ENCODE peak calls at places on chromosomes 2 and 18, in nine cellular contexts. W is tibial artery, C is ascending aorta, F is tibial nerve, V is psoas muscle, A is NB4, U is heart left ventricle, I is foreskin fibroblast, D is WERI-Rb-1. Y is an unnamed sample.

GRCh38 chr2:55159037-55159651 is 72.9 kb downstream of the CLHC1 start:
- DNase-seq in D (no peak), V (peak), I (no peak), F (no peak), C (peak), A (no peak), W (peak), U (peak), Y (no peak)

GRCh38 chr18:36067118-36067957 is at the start of gene RPRD1A:
- DNase-seq in W (peak), V (peak), U (peak), A (peak), I (peak), D (peak), F (peak), C (peak), Y (peak)

GRCh38 chr2:202545931-202546330 is 88.8 kb upstream of the FAM117B start:
- DNase-seq in F (no peak), U (no peak), A (no peak), D (no peak), I (no peak), C (no peak), V (no peak), W (no peak), Y (no peak)

GRCh38 chr2:239724194-239724849 is 300.8 kb downstream of the NDUFA10 start:
- DNase-seq in I (no peak), A (no peak), V (no peak), U (peak), F (no peak), W (no peak), D (no peak), C (peak), Y (no peak)

GRCh38 chr2:201923436-201923975 is 110.1 kb upstream of the FZD7 start:
- DNase-seq in F (no peak), A (no peak), W (no peak), U (no peak), D (no peak), I (no peak), C (no peak), V (no peak), Y (no peak)

GRCh38 chr2:212977149-212977548 is 174.3 kb downstream of the IKZF2 start:
- DNase-seq in U (no peak), I (no peak), W (no peak), C (no peak), F (no peak), V (no peak), A (no peak), D (no peak), Y (no peak)

GRCh38 chr2:172207916-172208315 is 105.2 kb upstream of the DLX2 start:
- DNase-seq in I (no peak), W (no peak), C (no peak), V (no peak), D (no peak), U (no peak), F (no peak), A (no peak), Y (no peak)

GRCh38 chr2:215727507-215728503 is 285.5 kb downstream of the MREG start:
- DNase-seq in F (no peak), V (no peak), A (no peak), D (no peak), U (no peak), W (no peak), I (peak), C (no peak), Y (no peak)

GRCh38 chr2:67260348-67261277 is 136.5 kb upstream of the ETAA1 start:
- DNase-seq in C (peak), D (no peak), A (no peak), F (peak), W (peak), U (peak), V (peak), I (peak), Y (no peak)

GRCh38 chr2:150507071-150507470 is 19.6 kb upstream of the RND3 start:
- DNase-seq in V (no peak), U (no peak), W (no peak), A (no peak), D (no peak), C (no peak), F (no peak), I (no peak), Y (no peak)

GRCh38 chr2:196657332-196657731 is 17.8 kb downstream of the CCDC150 start:
- DNase-seq in V (no peak), C (no peak), A (no peak), I (no peak), W (no peak), F (no peak), D (no peak), U (no peak), Y (no peak)

GRCh38 chr2:28665041-28665704 is 86.5 kb upstream of the PPP1CB start:
- DNase-seq in A (no peak), W (peak), F (no peak), V (peak), C (peak), U (peak), D (no peak), I (peak), Y (no peak)

GRCh38 chr2:164060031-164060430 is 324.2 kb upstream of the FIGN start:
- DNase-seq in F (no peak), V (no peak), U (no peak), D (no peak), I (no peak), C (no peak), A (no peak), W (no peak), Y (no peak)

GRCh38 chr2:240856151-240856980 is 12.3 kb upstream of the AGXT start:
- DNase-seq in D (peak), I (no peak), A (peak), C (no peak), W (no peak), U (no peak), V (no peak), F (no peak), Y (no peak)

GRCh38 chr18:23949863-23950262 is 64.7 kb upstream of the TTC39C start:
- DNase-seq in A (no peak), C (no peak), D (no peak), I (no peak), W (no peak), F (no peak), U (no peak), V (no peak), Y (no peak)

GRCh38 chr18:68494802-68495560 is 219.9 kb downstream of the TMX3 start:
- DNase-seq in W (no peak), F (no peak), I (peak), V (no peak), U (no peak), C (no peak), D (no peak), A (no peak), Y (no peak)

GRCh38 chr2:30862054-30862651 is 54.9 kb upstream of the CAPN13 start:
- DNase-seq in W (peak), D (peak), U (peak), V (no peak), F (peak), A (peak), I (peak), C (no peak), Y (no peak)

GRCh38 chr2:236976271-236977120 is 109.2 kb upstream of the COPS8 start:
- DNase-seq in C (peak), V (no peak), I (no peak), D (no peak), F (no peak), A (no peak), U (no peak), W (no peak), Y (no peak)

GRCh38 chr2:53234548-53234903 is 533.1 kb upstream of the CHAC2 start:
- DNase-seq in A (no peak), F (no peak), D (no peak), U (no peak), I (no peak), V (no peak), W (no peak), C (no peak), Y (no peak)

GRCh38 chr2:11319939-11320338 is 24.5 kb downstream of the ROCK2 start:
- DNase-seq in F (no peak), D (no peak), C (no peak), V (no peak), I (no peak), A (no peak), U (no peak), W (no peak), Y (no peak)

GRCh38 chr2:101082993-101083392 is 68.2 kb downstream of the TBC1D8 start:
- DNase-seq in I (no peak), D (no peak), V (no peak), W (no peak), C (no peak), F (no peak), A (no peak), U (no peak), Y (no peak)

GRCh38 chr2:9335322-9335754 is 88.0 kb downstream of the ITGB1BP1 start:
- DNase-seq in U (no peak), V (no peak), C (peak), W (no peak), F (no peak), D (no peak), A (no peak), I (no peak), Y (no peak)

GRCh38 chr2:28367667-28368416 is 24.8 kb upstream of the FOSL2 start:
- DNase-seq in V (no peak), D (no peak), U (no peak), I (no peak), W (no peak), F (no peak), C (no peak), A (no peak), Y (no peak)

GRCh38 chr2:10495311-10495987 is 47.3 kb upstream of the ODC1 start:
- DNase-seq in W (no peak), F (no peak), A (no peak), V (no peak), D (no peak), I (no peak), U (no peak), C (no peak), Y (no peak)

GRCh38 chr18:5839102-5839501 is 56.2 kb downstream of the TMEM200C start:
- DNase-seq in F (no peak), A (no peak), U (no peak), W (no peak), I (no peak), D (no peak), V (no peak), C (no peak), Y (no peak)

GRCh38 chr2:13052547-13052946 is 335.8 kb downstream of the TRIB2 start:
- DNase-seq in D (no peak), V (no peak), U (no peak), I (no peak), F (no peak), C (no peak), A (no peak), W (no peak), Y (no peak)

GRCh38 chr2:23944527-23944926 is 4.3 kb downstream of the UBXN2A start:
- DNase-seq in C (no peak), W (no peak), I (no peak), V (no peak), D (no peak), A (no peak), F (no peak), U (no peak), Y (no peak)

GRCh38 chr2:172178035-172178434 is 75.3 kb upstream of the DLX2 start:
- DNase-seq in I (no peak), D (no peak), V (no peak), U (no peak), A (no peak), W (no peak), F (no peak), C (no peak), Y (no peak)

GRCh38 chr2:96602330-96602823 is 35.7 kb downstream of the KANSL3 start:
- DNase-seq in D (no peak), C (no peak), U (no peak), V (no peak), W (no peak), A (peak), I (no peak), F (no peak), Y (no peak)

GRCh38 chr18:26017929-26018328 is 72.5 kb downstream of the SS18 start:
- DNase-seq in W (no peak), A (peak), C (no peak), F (no peak), D (no peak), U (no peak), V (no peak), I (no peak), Y (no peak)

GRCh38 chr2:62363166-62363565 is 142.8 kb downstream of the TMEM17 start:
- DNase-seq in D (no peak), U (no peak), F (no peak), A (no peak), W (no peak), I (no peak), C (no peak), V (no peak), Y (no peak)
- H3K4me3 ChIP-seq in D (no peak), U (no peak), F (no peak), A (no peak), W (no peak), I (no peak), C (no peak), V (no peak), Y (no peak)

GRCh38 chr18:33440011-33440383 is 524 bp downstream of the CCDC178 start:
- DNase-seq in W (peak), D (peak), A (no peak), I (peak), U (peak), C (no peak), F (peak), V (no peak), Y (no peak)
- TF ChIP-seq CTCF in W (peak), D (peak), A (no peak), I (peak), U (peak), C (peak), F (peak), V (no peak), Y (peak)

GRCh38 chr2:37376421-37377186 is 32.2 kb downstream of the QPCT start:
- DNase-seq in C (no peak), V (peak), I (peak), F (peak), A (peak), D (no peak), W (peak), U (peak), Y (no peak)
- H3K4me3 ChIP-seq in C (no peak), V (peak), I (peak), F (peak), A (no peak), D (no peak), W (no peak), U (peak), Y (peak)

DNA sequence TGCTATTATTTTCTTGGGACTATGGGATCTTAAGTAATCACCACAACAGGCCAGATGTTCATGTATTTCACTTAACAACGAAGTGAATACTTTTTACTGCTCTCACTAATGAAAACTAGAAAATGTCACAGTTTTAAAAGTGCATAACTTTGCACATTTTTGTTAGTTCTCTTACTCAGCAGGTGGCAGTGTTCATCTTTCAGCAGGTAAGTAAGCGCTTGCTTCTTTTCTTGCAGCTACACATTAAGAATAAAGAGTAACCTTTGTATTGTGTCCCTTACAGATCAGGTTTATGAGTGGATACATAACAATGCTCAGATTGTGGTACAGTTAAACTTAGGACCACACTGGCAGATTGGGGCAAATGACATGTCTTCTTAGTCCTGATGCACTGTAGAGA is 61.0 kb downstream of the DAW1 start:
- DNase-seq in A (no peak), I (no peak), U (no peak), C (no peak), F (no peak), W (no peak), D (no peak), V (no peak), Y (no peak)
- TF ChIP-seq CTCF in A (no peak), I (no peak), U (no peak), C (no peak), F (no peak), W (no peak), D (no peak), V (no peak), Y (no peak)

GRCh38 chr2:68871159-68871764 is at the start of gene BMP10:
- DNase-seq in C (no peak), I (no peak), U (no peak), F (no peak), V (no peak), W (no peak), D (no peak), A (no peak), Y (no peak)
- H3K4me3 ChIP-seq in C (no peak), I (no peak), U (no peak), F (no peak), V (no peak), W (no peak), D (no peak), A (no peak), Y (no peak)

DNA sequence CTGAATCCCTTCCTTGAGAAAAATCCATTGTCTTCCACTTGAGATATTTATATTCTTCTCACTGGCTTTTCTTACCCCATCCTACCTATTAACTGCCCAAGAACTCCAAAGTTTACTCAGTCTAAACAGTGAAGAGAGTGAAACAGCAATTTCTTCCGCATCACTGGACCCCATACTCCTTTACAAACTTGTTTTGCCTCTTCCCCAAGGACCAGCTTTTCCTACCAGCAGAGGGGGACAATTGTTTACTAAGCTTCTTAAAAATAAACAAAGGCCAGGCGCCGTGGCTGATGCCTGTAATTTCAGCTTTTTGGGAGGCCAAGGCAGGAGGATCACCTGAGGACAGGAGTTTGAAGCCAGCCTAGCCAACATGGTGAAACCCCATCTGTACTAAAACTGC is 52.0 kb downstream of the LRATD1 start:
- DNase-seq in A (no peak), C (no peak), V (no peak), F (no peak), U (no peak), D (no peak), W (no peak), I (no peak), Y (no peak)
- TF ChIP-seq CTCF in A (no peak), C (no peak), V (no peak), F (no peak), U (no peak), D (no peak), W (no peak), I (no peak), Y (no peak)

Y was measured in keratinocyte.